ENCODE peak calls at places on chromosomes 12 and 14, in ten cellular contexts. G is sigmoid colon, H is ovary, M is A549, Z is tibial nerve, C is uterus, S is stomach, J is transverse colon, E is heart left ventricle, Y is body of pancreas. D is an unnamed sample.

GRCh38 chr12:100473716-100474150 is at the start of gene NR1H4:
- DNase-seq in G (peak; percentile 68), H (peak; percentile 69), M (peak; percentile 18), Z (no peak), C (no peak), S (no peak), J (no peak), E (no peak), Y (peak; percentile 20), D (peak; percentile 88)

GRCh38 chr12:79983492-79983891 is 48.6 kb upstream of the PPP1R12A start:
- DNase-seq in G (no peak), H (no peak), M (no peak), Z (no peak), C (no peak), S (no peak), J (no peak), E (no peak), Y (no peak), D (no peak)

GRCh38 chr14:69667938-69668336 is 56.5 kb downstream of the SUSD6 start:
- DNase-seq in G (no peak), H (no peak), M (no peak), Z (no peak), C (no peak), S (no peak), J (no peak), E (no peak), Y (no peak), D (no peak)

GRCh38 chr12:125143491-125143890 is 78.3 kb downstream of the AACS start:
- DNase-seq in G (no peak), H (no peak), M (no peak), Z (no peak), C (no peak), S (no peak), J (peak; percentile 66), E (peak; percentile 69), Y (no peak), D (peak; percentile 21)

GRCh38 chr12:132178314-132178713 is 34.1 kb downstream of the NOC4L start:
- DNase-seq in G (no peak), H (no peak), M (no peak), Z (no peak), C (no peak), S (no peak), J (no peak), E (no peak), Y (no peak), D (no peak)

GRCh38 chr12:43284441-43284840 is 267.6 kb downstream of the ADAMTS20 start:
- DNase-seq in G (no peak), H (no peak), M (no peak), Z (no peak), C (no peak), S (no peak), J (no peak), E (no peak), Y (no peak), D (no peak)

GRCh38 chr14:64880382-64881121 is 845 bp upstream of the SPTB start:
- DNase-seq in G (peak; percentile 62), H (no peak), M (peak; percentile 73), Z (no peak), C (peak; percentile 26), S (peak; percentile 46), J (peak; percentile 43), E (peak; percentile 43), Y (peak; percentile 54), D (peak; percentile 7)

GRCh38 chr12:62933871-62934798 is 815 bp downstream of the PPM1H start:
- DNase-seq in G (no peak), H (peak; percentile 31), M (peak; percentile 48), Z (no peak), C (peak; percentile 22), S (peak; percentile 52), J (peak; percentile 35), E (peak; percentile 44), Y (peak; percentile 35), D (peak; percentile 24)

GRCh38 chr12:25155031-25155576 is 39.9 kb downstream of the DNAI7 start:
- DNase-seq in G (no peak), H (no peak), M (peak; percentile 36), Z (no peak), C (no peak), S (no peak), J (no peak), E (no peak), Y (no peak), D (no peak)

GRCh38 chr12:112018571-112019237 is 5.5 kb downstream of the ERP29 start:
- DNase-seq in G (no peak), H (no peak), M (no peak), Z (no peak), C (no peak), S (no peak), J (no peak), E (no peak), Y (no peak), D (no peak)

GRCh38 chr12:13661005-13661887 is 320.2 kb downstream of the GRIN2B start:
- DNase-seq in G (peak; percentile 67), H (no peak), M (peak; percentile 36), Z (peak; percentile 64), C (peak; percentile 17), S (peak; percentile 61), J (peak; percentile 54), E (peak; percentile 25), Y (peak; percentile 58), D (peak; percentile 47)

GRCh38 chr14:74848768-74849167 is 27.2 kb downstream of the PROX2 start:
- DNase-seq in G (no peak), H (no peak), M (no peak), Z (no peak), C (no peak), S (no peak), J (no peak), E (no peak), Y (no peak), D (no peak)

GRCh38 chr14:32370720-32371119 is 41.6 kb downstream of the AKAP6 start:
- DNase-seq in G (no peak), H (no peak), M (peak; percentile 13), Z (no peak), C (no peak), S (no peak), J (no peak), E (no peak), Y (no peak), D (no peak)

GRCh38 chr12:62256408-62257079 is 3.7 kb upstream of the USP15 start:
- DNase-seq in G (no peak), H (peak; percentile 43), M (no peak), Z (no peak), C (no peak), S (no peak), J (no peak), E (no peak), Y (peak; percentile 42), D (peak; percentile 45)

GRCh38 chr14:64758025-64758521 is 53.8 kb downstream of the PLEKHG3 start:
- DNase-seq in G (no peak), H (peak; percentile 37), M (no peak), Z (no peak), C (peak; percentile 58), S (no peak), J (peak; percentile 39), E (no peak), Y (peak; percentile 68), D (no peak)

GRCh38 chr14:65872536-65872935 is 460.0 kb downstream of the FUT8 start:
- DNase-seq in G (no peak), H (no peak), M (no peak), Z (no peak), C (no peak), S (no peak), J (no peak), E (no peak), Y (no peak), D (no peak)

GRCh38 chr12:93573552-93574223 is 1.2 kb downstream of the SOCS2 start:
- DNase-seq in G (no peak), H (peak; percentile 29), M (no peak), Z (no peak), C (no peak), S (no peak), J (peak; percentile 26), E (peak; percentile 38), Y (no peak), D (peak; percentile 22)

GRCh38 chr12:56751712-56752598 is at the start of gene PRIM1:
- DNase-seq in G (peak; percentile 90), H (peak; percentile 83), M (peak; percentile 93), Z (peak; percentile 51), C (peak; percentile 84), S (peak; percentile 86), J (peak; percentile 87), E (peak; percentile 84), Y (peak; percentile 84), D (peak; percentile 81)
- TF ChIP-seq CTCF in G (peak; percentile 37), H (no peak), M (no peak), Z (peak; percentile 15), C (peak; percentile 21), S (peak; percentile 9), J (peak; percentile 25), E (no peak), Y (peak; percentile 8), D (peak; percentile 5)

GRCh38 chr14:103707329-103708263 is 7.7 kb downstream of the XRCC3 start:
- DNase-seq in G (no peak), H (no peak), M (no peak), Z (no peak), C (no peak), S (no peak), J (no peak), E (no peak), Y (no peak), D (no peak)
- TF ChIP-seq POLR2A in G (no peak), H (no peak), M (no peak), Z (no peak), C (no peak), S (no peak), J (no peak), E (no peak), Y (no peak), D (no peak)

DNA sequence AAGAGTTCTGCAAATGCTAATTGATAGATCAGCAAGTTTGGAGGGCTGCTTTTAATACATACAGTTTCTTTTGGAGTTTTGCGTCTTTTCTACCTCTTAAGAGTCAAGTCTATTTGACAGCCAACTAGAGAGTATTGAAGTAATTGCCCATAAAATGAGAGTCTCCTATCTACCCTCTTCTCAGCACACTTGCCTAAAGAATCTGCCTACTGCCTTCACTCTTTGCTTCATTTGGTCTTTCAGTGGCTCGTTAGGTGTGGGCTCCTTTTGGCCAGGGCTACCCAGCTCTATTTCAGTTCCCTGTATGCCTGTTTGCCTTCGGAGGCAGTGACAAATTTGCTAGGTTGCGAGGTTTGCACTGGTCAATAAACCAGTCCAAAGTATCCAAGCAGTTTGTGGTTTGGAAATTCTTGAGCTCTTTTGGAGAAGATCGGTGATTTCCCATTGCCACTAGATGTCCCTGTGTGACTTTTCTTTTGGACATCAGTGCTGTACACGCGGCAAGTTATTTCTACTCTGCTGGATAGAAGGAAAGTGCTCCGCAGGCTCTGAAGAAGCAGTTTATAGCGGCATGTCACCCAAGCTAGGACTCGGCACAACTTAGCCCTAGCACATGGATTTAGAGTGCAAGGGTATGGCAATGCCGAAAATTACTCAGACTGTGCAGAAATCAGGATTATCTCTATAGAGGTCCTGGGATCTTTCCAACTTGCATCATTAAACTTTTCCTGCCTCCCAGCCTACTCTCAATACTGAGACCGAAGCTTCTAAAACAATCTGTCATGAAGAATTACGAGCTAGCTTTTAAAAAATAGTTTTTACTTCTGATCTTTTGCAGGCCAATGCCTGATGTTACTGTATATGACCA is 38.6 kb downstream of the MGST1 start:
- DNase-seq in G (peak; percentile 68), H (no peak), M (peak; percentile 21), Z (peak; percentile 17), C (peak; percentile 22), S (peak; percentile 28), J (peak; percentile 23), E (peak; percentile 22), Y (peak; percentile 54), D (peak; percentile 55)
- TF ChIP-seq CTCF in G (peak; percentile 36), H (no peak), M (peak; percentile 54), Z (peak; percentile 32), C (peak; percentile 48), S (peak; percentile 38), J (peak; percentile 37), E (no peak), Y (peak; percentile 73), D (peak; percentile 53)

GRCh38 chr12:122974892-122975789 is at the start of gene OGFOD2:
- DNase-seq in G (peak; percentile 95), H (peak; percentile 89), M (peak; percentile 93), Z (peak; percentile 91), C (peak; percentile 90), S (peak; percentile 94), J (peak; percentile 93), E (peak; percentile 93), Y (peak; percentile 93), D (peak; percentile 93)
- TF ChIP-seq POLR2A in G (no peak), H (no peak), M (peak; percentile 68), Z (peak; percentile 29), C (no peak), S (no peak), J (peak; percentile 55), E (no peak), Y (peak; percentile 74), D (peak; percentile 44)